ENCODE peak calls at places on chromosomes 13 and 19, in seven cellular contexts. S is PC-3; M is CD8-positive, alpha-beta memory T cell; D is H9; I is activated T-helper 1 cell treated with Interleukin-2 at 50 U/mL for 16 hours; H is heart left ventricle; E is SK-MEL-5. G is an unnamed sample.

GRCh38 chr19:8392017-8392591 is 1.9 kb downstream of the RAB11B start:
- DNase-seq in S (no peak), M (no peak), D (no peak), I (no peak), H (no peak), E (no peak), G (no peak)

GRCh38 chr13:39970177-39970846 is 314.9 kb downstream of the COG6 start:
- DNase-seq in S (no peak), M (no peak), D (no peak), I (no peak), H (no peak), E (peak; percentile 15), G (no peak)

GRCh38 chr19:55636723-55637122 is 4.1 kb upstream of the ZNF580 start:
- DNase-seq in S (no peak), M (no peak), D (no peak), I (no peak), H (no peak), E (no peak), G (no peak)

GRCh38 chr13:50123515-50123861 is 108.2 kb downstream of the KCNRG start:
- DNase-seq in S (no peak), M (no peak), D (no peak), I (no peak), H (no peak), E (no peak), G (no peak)

GRCh38 chr19:14507704-14508246 is 10.4 kb downstream of the DNAJB1 start:
- DNase-seq in S (peak; percentile 97), M (no peak), D (no peak), I (no peak), H (no peak), E (no peak), G (no peak)

GRCh38 chr19:38213469-38213868 is 10.6 kb downstream of the DPF1 start:
- DNase-seq in S (no peak), M (no peak), D (no peak), I (no peak), H (peak; percentile 58), E (no peak), G (no peak)

GRCh38 chr19:19170053-19170945 is at the start of gene MEF2B:
- DNase-seq in S (peak; percentile 55), M (peak; percentile 78), D (peak; percentile 94), I (peak; percentile 54), H (peak; percentile 89), E (peak; percentile 28), G (no peak)

GRCh38 chr19:19361075-19361594 is 40.5 kb downstream of the MAU2 start:
- DNase-seq in S (peak; percentile 87), M (peak; percentile 75), D (peak; percentile 85), I (peak; percentile 39), H (peak; percentile 80), E (peak; percentile 91), G (no peak)

GRCh38 chr19:40908981-40909380 is 26.9 kb upstream of the CYP2A7 start:
- DNase-seq in S (peak; percentile 58), M (no peak), D (no peak), I (no peak), H (no peak), E (peak; percentile 55), G (no peak)

G was measured in RWPE2.